ENCODE peak calls at places on chromosomes 12 and 14, in six cellular contexts. C, I, R, U, V and Y are unnamed samples.

GRCh38 chr14:77642407-77642806 is 26.0 kb upstream of the SPTLC2 start:
- DNase-seq in C (no peak), U (no peak), I (no peak), V (no peak), R (no peak), Y (no peak)

GRCh38 chr14:58832010-58832409 is 194.2 kb downstream of the DACT1 start:
- DNase-seq in R (no peak), I (no peak), U (no peak), C (no peak), V (no peak), Y (no peak)

GRCh38 chr12:105100207-105100985 is 7.1 kb upstream of the WASHC4 start:
- DNase-seq in I (peak), C (no peak), U (no peak), V (no peak), R (peak), Y (peak)

GRCh38 chr14:55118761-55119160 is 10.3 kb upstream of the LGALS3 start:
- DNase-seq in V (no peak), U (no peak), R (no peak), I (no peak), C (no peak), Y (no peak)

GRCh38 chr12:80513211-80513610 is 69.2 kb downstream of the PTPRQ start:
- DNase-seq in V (peak), R (no peak), C (no peak), U (no peak), I (no peak), Y (no peak)

GRCh38 chr12:13169255-13169654 is 27.3 kb upstream of the EMP1 start:
- DNase-seq in U (no peak), I (no peak), R (no peak), V (no peak), C (no peak), Y (no peak)

GRCh38 chr12:117963836-117964235 is 5.0 kb downstream of the KSR2 start:
- DNase-seq in V (no peak), C (no peak), U (no peak), R (no peak), I (no peak), Y (no peak)

GRCh38 chr12:242496-242895 is 20.1 kb downstream of the SLC6A13 start:
- DNase-seq in I (no peak), V (no peak), R (no peak), U (peak), C (no peak), Y (no peak)

GRCh38 chr14:99081880-99082279 is 190.1 kb downstream of the BCL11B start:
- DNase-seq in V (peak), C (no peak), R (no peak), U (peak), I (no peak), Y (no peak)

GRCh38 chr14:104871656-104872468 is 6.8 kb downstream of the CEP170B start:
- DNase-seq in C (no peak), U (peak), I (no peak), V (no peak), R (no peak), Y (no peak)

GRCh38 chr14:56333361-56334279 is 215.4 kb downstream of the PELI2 start:
- DNase-seq in U (no peak), C (no peak), V (no peak), R (no peak), I (peak), Y (peak)

GRCh38 chr14:73283592-73284379 is 46.5 kb downstream of the PAPLN start:
- DNase-seq in R (peak), U (no peak), I (peak), V (peak), C (peak), Y (no peak)

GRCh38 chr14:23182372-23183014 is 967 bp downstream of the SLC7A8 start:
- DNase-seq in V (peak), R (peak), U (peak), I (no peak), C (no peak), Y (no peak)

GRCh38 chr12:131827961-131828534 is at the start of gene MMP17:
- DNase-seq in C (peak), U (peak), I (peak), V (peak), R (peak), Y (peak)

GRCh38 chr12:1668833-1669543 is 21.9 kb upstream of the ADIPOR2 start:
- DNase-seq in R (no peak), U (no peak), C (no peak), I (no peak), V (peak), Y (peak)

GRCh38 chr12:21815306-21816062 is 41.0 kb upstream of the KCNJ8 start:
- DNase-seq in R (no peak), V (no peak), U (no peak), I (no peak), C (no peak), Y (no peak)

GRCh38 chr14:23237772-23238594 is at the start of gene RNF212B:
- DNase-seq in R (peak), U (peak), C (peak), I (peak), V (peak), Y (peak)

GRCh38 chr12:46459881-46460545 is 87.4 kb upstream of the SLC38A2 start:
- DNase-seq in I (no peak), C (no peak), V (no peak), R (no peak), U (no peak), Y (no peak)

GRCh38 chr14:66174453-66174891 is 311.7 kb upstream of the CCDC196 start:
- DNase-seq in V (no peak), U (no peak), R (peak), C (no peak), I (no peak), Y (no peak)

GRCh38 chr12:60257063-60257462 is 661.2 kb downstream of the SLC16A7 start:
- DNase-seq in U (no peak), C (no peak), V (no peak), I (peak), R (peak), Y (peak)

GRCh38 chr14:105888784-105889665 is 362.6 kb downstream of the TMEM121 start:
- DNase-seq in V (no peak), R (no peak), I (no peak), U (no peak), C (no peak), Y (no peak)

GRCh38 chr14:105473033-105473676 is 1.5 kb upstream of the CRIP2 start:
- DNase-seq in R (no peak), C (no peak), V (no peak), I (no peak), U (no peak), Y (no peak)

GRCh38 chr12:109428038-109428629 is 49.0 kb downstream of the KCTD10 start:
- DNase-seq in I (peak), V (peak), R (peak), U (peak), C (peak), Y (peak)

GRCh38 chr12:52805000-52805399 is 8.9 kb downstream of the KRT4 start:
- DNase-seq in V (peak), C (no peak), R (peak), I (no peak), U (no peak), Y (no peak)

GRCh38 chr12:129635003-129635685 is 268.7 kb downstream of the TMEM132D start:
- DNase-seq in C (no peak), U (no peak), V (peak), R (no peak), I (no peak), Y (no peak)

GRCh38 chr12:54125950-54126695 is 62.7 kb downstream of the SMUG1 start:
- DNase-seq in U (peak), C (no peak), R (no peak), V (no peak), I (no peak), Y (no peak)

GRCh38 chr14:72605921-72606220 is 288.0 kb downstream of the DPF3 start:
- DNase-seq in V (no peak), U (no peak), I (no peak), R (no peak), C (no peak), Y (no peak)

GRCh38 chr14:85573406-85573805 is 43.5 kb downstream of the FLRT2 start:
- DNase-seq in I (no peak), C (no peak), V (no peak), U (no peak), R (peak), Y (peak)

GRCh38 chr12:54018608-54018984 is 9.6 kb upstream of the HOXC6 start:
- DNase-seq in I (no peak), V (no peak), U (peak), R (no peak), C (no peak), Y (peak)

GRCh38 chr12:71236133-71236660 is 78.4 kb upstream of the TSPAN8 start:
- DNase-seq in I (no peak), C (no peak), V (no peak), R (no peak), U (no peak), Y (no peak)

GRCh38 chr12:71233083-71233482 is 75.3 kb upstream of the TSPAN8 start:
- DNase-seq in U (no peak), I (no peak), C (no peak), R (no peak), V (no peak), Y (no peak)

GRCh38 chr12:71230542-71230941 is 72.7 kb upstream of the TSPAN8 start:
- DNase-seq in I (no peak), U (no peak), R (no peak), C (no peak), V (no peak), Y (no peak)
- H2BK15ac ChIP-seq in I (no peak), U (no peak), R (no peak), C (no peak), V (no peak), Y (no peak)

GRCh38 chr12:126727656-126728055 is 1539.3 kb upstream of the TMEM132C start:
- DNase-seq in R (peak), I (no peak), U (peak), V (peak), C (no peak), Y (no peak)
- H2BK15ac ChIP-seq in R (no peak), I (no peak), U (no peak), V (no peak), C (no peak), Y (no peak)

GRCh38 chr14:35218963-35219362 is 73.2 kb upstream of the PSMA6 start:
- DNase-seq in R (no peak), I (no peak), C (no peak), V (no peak), U (no peak), Y (no peak)
- H2BK15ac ChIP-seq in R (no peak), I (no peak), C (no peak), V (no peak), U (no peak), Y (no peak)

GRCh38 chr12:99759467-99759866 is 111.9 kb downstream of the GARIN6 start:
- DNase-seq in U (no peak), C (no peak), V (no peak), I (no peak), R (no peak), Y (no peak)
- H2BK15ac ChIP-seq in U (no peak), C (no peak), V (no peak), I (no peak), R (no peak), Y (no peak)

DNA sequence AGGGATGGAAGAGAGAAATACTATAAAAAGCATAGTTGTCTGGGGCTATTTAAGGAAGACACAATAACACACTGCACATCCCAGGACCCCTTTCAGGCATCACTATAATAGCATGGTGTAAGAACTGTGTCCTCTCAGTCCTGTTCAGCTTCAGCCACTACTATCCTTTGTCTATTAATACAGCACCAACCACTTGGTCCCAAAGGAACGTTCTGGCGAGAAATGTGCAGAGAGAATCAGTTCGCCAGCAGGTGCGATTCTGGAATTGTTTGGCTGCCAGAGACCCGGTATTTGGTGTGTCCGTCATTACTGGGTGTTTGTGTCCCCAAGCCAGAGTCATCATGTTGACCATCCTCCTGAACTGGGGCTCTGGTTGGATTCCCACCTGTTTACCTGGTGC is 52.7 kb downstream of the BICD1 start:
- DNase-seq in C (no peak), I (no peak), U (no peak), R (no peak), V (no peak), Y (no peak)
- H2BK15ac ChIP-seq in C (no peak), I (no peak), U (no peak), R (no peak), V (no peak), Y (no peak)

DNA sequence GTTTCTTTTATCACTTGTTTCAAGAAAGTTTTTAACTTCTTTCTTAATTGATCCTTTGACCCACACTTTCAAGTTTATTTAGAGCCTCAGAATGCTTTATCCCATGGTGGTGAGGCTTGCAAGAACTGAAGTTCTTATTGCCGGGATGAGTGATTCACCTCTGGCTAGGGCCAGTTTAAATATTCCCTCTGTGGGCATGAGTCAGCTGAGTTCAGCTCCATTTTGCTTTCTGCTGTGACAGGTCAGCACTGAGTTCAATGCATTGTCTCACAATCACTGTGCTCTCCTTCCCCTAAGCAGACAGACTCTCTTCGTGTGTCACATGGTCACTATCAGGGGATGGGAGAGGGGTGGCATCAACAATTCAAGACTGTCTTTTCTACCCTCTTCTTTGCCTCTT is 514.6 kb upstream of the FBXO33 start:
- DNase-seq in V (no peak), U (no peak), R (peak), I (no peak), C (no peak), Y (peak)
- H2BK15ac ChIP-seq in V (no peak), U (no peak), R (no peak), I (no peak), C (no peak), Y (no peak)

GRCh38 chr14:38502241-38502640 is 246.3 kb upstream of the CLEC14A start:
- DNase-seq in I (peak), R (no peak), C (no peak), U (no peak), V (no peak), Y (no peak)
- H2BK15ac ChIP-seq in I (no peak), R (no peak), C (no peak), U (no peak), V (no peak), Y (no peak)

GRCh38 chr14:91365552-91365951 is 52.1 kb downstream of the CCDC88C start:
- DNase-seq in C (no peak), I (no peak), R (no peak), U (no peak), V (no peak), Y (no peak)

GRCh38 chr14:91368681-91369416 is 48.8 kb downstream of the CCDC88C start:
- DNase-seq in R (no peak), I (no peak), C (no peak), U (no peak), V (no peak), Y (no peak)

GRCh38 chr14:91367173-91368171 is 50.1 kb downstream of the CCDC88C start:
- DNase-seq in U (no peak), I (peak), V (no peak), C (no peak), R (peak), Y (peak)

GRCh38 chr14:91364524-91365270 is 52.9 kb downstream of the CCDC88C start:
- DNase-seq in R (no peak), U (no peak), V (no peak), I (no peak), C (no peak), Y (no peak)

GRCh38 chr14:91366749-91367148 is 50.9 kb downstream of the CCDC88C start:
- DNase-seq in I (no peak), C (no peak), U (no peak), R (no peak), V (no peak), Y (no peak)
- H2BK15ac ChIP-seq in I (no peak), C (no peak), U (no peak), R (no peak), V (no peak), Y (no peak)